ENCODE peak calls at places on chromosomes 6 and 20, in six cellular contexts. R, K, C, V, M and U are unnamed samples.

GRCh38 chr6:80690611-80691090 is 584.2 kb downstream of the BCKDHB start:
- DNase-seq in K (peak), M (no peak), V (no peak), C (peak), R (no peak), U (no peak)

GRCh38 chr6:97449437-97449966 is 166.5 kb upstream of the MMS22L start:
- DNase-seq in R (no peak), C (no peak), V (no peak), M (no peak), K (no peak), U (no peak)

GRCh38 chr6:28816909-28817807 is 106.6 kb downstream of the TRIM27 start:
- DNase-seq in K (peak), C (no peak), M (no peak), R (no peak), V (no peak), U (no peak)

GRCh38 chr6:159169193-159169555 is at the start of gene FNDC1:
- DNase-seq in K (no peak), V (no peak), M (no peak), C (no peak), R (no peak), U (no peak)

GRCh38 chr20:62808211-62808865 is 3.7 kb downstream of the OGFR start:
- DNase-seq in C (no peak), V (no peak), K (no peak), M (peak), R (peak), U (no peak)

GRCh38 chr6:105804436-105804835 is 281.7 kb upstream of the PRDM1 start:
- DNase-seq in V (no peak), R (no peak), K (peak), C (peak), M (no peak), U (no peak)

GRCh38 chr6:4957521-4958231 is 46.2 kb downstream of the RPP40 start:
- DNase-seq in K (no peak), M (no peak), R (no peak), V (no peak), C (no peak), U (no peak)

GRCh38 chr6:123533862-123534261 is 102.9 kb downstream of the TRDN start:
- DNase-seq in K (no peak), V (no peak), R (no peak), C (no peak), M (no peak), U (no peak)

GRCh38 chr20:38726849-38727601 is 2.7 kb downstream of the SLC32A1 start:
- DNase-seq in M (peak), R (no peak), V (no peak), K (no peak), C (no peak), U (no peak)

GRCh38 chr20:4722571-4722970 is 862 bp downstream of the PRND start:
- DNase-seq in C (no peak), R (no peak), K (no peak), M (no peak), V (no peak), U (no peak)

GRCh38 chr20:415820-416322 is 7.8 kb downstream of the RBCK1 start:
- DNase-seq in K (no peak), M (no peak), V (no peak), R (no peak), C (no peak), U (no peak)

GRCh38 chr6:33978593-33979150 is 167.2 kb downstream of the GRM4 start:
- DNase-seq in V (no peak), M (no peak), R (no peak), C (no peak), K (no peak), U (no peak)

GRCh38 chr6:100346828-100347227 is 117.9 kb downstream of the SIM1 start:
- DNase-seq in C (peak), R (no peak), M (no peak), K (peak), V (no peak), U (no peak)

GRCh38 chr6:38813026-38813425 is 97.9 kb downstream of the DNAH8 start:
- DNase-seq in R (no peak), V (no peak), M (no peak), K (no peak), C (no peak), U (no peak)

GRCh38 chr6:44104661-44105060 is 22.6 kb downstream of the MRPL14 start:
- DNase-seq in K (no peak), M (no peak), V (no peak), C (no peak), R (no peak), U (no peak)

GRCh38 chr6:154542747-154543146 is 32.3 kb upstream of the CNKSR3 start:
- DNase-seq in V (no peak), C (no peak), R (no peak), K (no peak), M (no peak), U (no peak)

GRCh38 chr6:154550778-154551177 is 40.3 kb upstream of the CNKSR3 start:
- DNase-seq in V (no peak), K (no peak), R (no peak), M (no peak), C (no peak), U (no peak)

GRCh38 chr6:154543638-154544037 is 33.2 kb upstream of the CNKSR3 start:
- DNase-seq in K (peak), C (no peak), M (no peak), R (no peak), V (no peak), U (no peak)

GRCh38 chr6:154549179-154549578 is 38.7 kb upstream of the CNKSR3 start:
- DNase-seq in K (no peak), C (no peak), M (no peak), V (no peak), R (no peak), U (no peak)

GRCh38 chr6:154548130-154548830 is 37.8 kb upstream of the CNKSR3 start:
- DNase-seq in R (peak), M (no peak), C (no peak), K (peak), V (no peak), U (no peak)
- H3K4me3 ChIP-seq in R (no peak), M (no peak), C (no peak), K (no peak), V (no peak), U (no peak)

GRCh38 chr20:10660661-10661060 is 13.1 kb downstream of the JAG1 start:
- DNase-seq in R (no peak), C (no peak), M (no peak), V (peak), K (no peak), U (no peak)
- H3K4me3 ChIP-seq in R (no peak), C (no peak), M (no peak), V (no peak), K (no peak), U (no peak)

GRCh38 chr20:19975436-19975799 is 41.7 kb upstream of the NAA20 start:
- DNase-seq in C (no peak), V (peak), K (peak), M (no peak), R (no peak), U (no peak)
- H3K4me3 ChIP-seq in C (peak), V (peak), K (peak), M (peak), R (peak), U (peak)

GRCh38 chr6:152701081-152701862 is 3.6 kb downstream of the MYCT1 start:
- DNase-seq in K (peak), C (no peak), V (no peak), R (no peak), M (no peak), U (no peak)
- H3K4me3 ChIP-seq in K (no peak), C (no peak), V (no peak), R (peak), M (peak), U (no peak)

GRCh38 chr6:127517698-127518097 is 1.4 kb downstream of the MTCL3 start:
- DNase-seq in M (no peak), K (no peak), R (no peak), V (no peak), C (no peak), U (no peak)

GRCh38 chr6:127518212-127518709 is 874 bp downstream of the MTCL3 start:
- DNase-seq in V (no peak), K (peak), M (no peak), R (no peak), C (no peak), U (no peak)

GRCh38 chr6:127518710-127519468 is at the start of gene MTCL3:
- DNase-seq in V (no peak), C (no peak), M (peak), K (peak), R (no peak), U (peak)

GRCh38 chr6:127520061-127520460 is 926 bp upstream of the MTCL3 start:
- DNase-seq in V (no peak), C (no peak), R (no peak), K (peak), M (no peak), U (no peak)

GRCh38 chr6:127519469-127519785 is 292 bp upstream of the MTCL3 start:
- DNase-seq in M (no peak), R (no peak), K (no peak), C (no peak), V (no peak), U (no peak)
- H3K4me3 ChIP-seq in M (peak), R (peak), K (peak), C (peak), V (no peak), U (peak)

GRCh38 chr6:139473731-139474130 is 99.3 kb upstream of the CITED2 start:
- DNase-seq in R (no peak), K (peak), C (no peak), M (no peak), V (no peak), U (no peak)
- H3K4me3 ChIP-seq in R (no peak), K (peak), C (no peak), M (peak), V (peak), U (no peak)

GRCh38 chr6:167699141-167700036 is 127.3 kb upstream of the AFDN start:
- DNase-seq in V (peak), K (peak), C (no peak), R (peak), M (no peak), U (no peak)
- H3K4me3 ChIP-seq in V (no peak), K (no peak), C (no peak), R (no peak), M (peak), U (no peak)

GRCh38 chr6:107674995-107675738 is 148.9 kb downstream of the SCML4 start:
- DNase-seq in R (peak), M (peak), V (peak), K (peak), C (no peak), U (peak)
- H3K4me3 ChIP-seq in R (peak), M (peak), V (no peak), K (no peak), C (no peak), U (peak)